ENCODE peak calls at places on chromosomes 13 and 19, in eight cellular contexts. One of them, this sample, is unnamed.

GRCh38 chr13:29594310-29594709 is 1.2 kb downstream of the SLC7A1 start:
- DNase-seq in activated T-helper 1 cell treated with anti-CD3 and anti-CD28 coated beads, Interleukin-12 subunit alpha, Interleukin-12 subunit beta, Interleukin-2, Interleukin-4 antibody, amounts not matched to agents 30 ng/mL and 10 ng/mL and 1 ng/mL, durations not matched to agents 14 hours and 24 hours and 36 hours: peak
- DNase-seq in kidney glomerular epithelial cell: peak
- DNase-seq in psoas muscle: no peak
- DNase-seq in activated CD8-positive, alpha-beta memory T cell treated with anti-CD3 and anti-CD28 coated beads for 4 hours: no peak
- DNase-seq in fibroblast of the aortic adventitia: peak
- DNase-seq in HT1080: peak
- DNase-seq in A549: peak
- DNase-seq in this sample: peak

GRCh38 chr19:52191951-52192350 is 2.1 kb downstream of the PPP2R1A start:
- DNase-seq in kidney glomerular epithelial cell: no peak
- DNase-seq in activated T-helper 1 cell treated with anti-CD3 and anti-CD28 coated beads, Interleukin-12 subunit alpha, Interleukin-12 subunit beta, Interleukin-2, Interleukin-4 antibody, amounts not matched to agents 30 ng/mL and 10 ng/mL and 1 ng/mL, durations not matched to agents 14 hours and 24 hours and 36 hours: no peak
- DNase-seq in psoas muscle: no peak
- DNase-seq in activated CD8-positive, alpha-beta memory T cell treated with anti-CD3 and anti-CD28 coated beads for 4 hours: no peak
- DNase-seq in fibroblast of the aortic adventitia: no peak
- DNase-seq in HT1080: no peak
- DNase-seq in A549: no peak
- DNase-seq in this sample: no peak

GRCh38 chr13:27349458-27349857 is 75.0 kb upstream of the GTF3A start:
- DNase-seq in HT1080: no peak
- DNase-seq in activated T-helper 1 cell treated with anti-CD3 and anti-CD28 coated beads, Interleukin-12 subunit alpha, Interleukin-12 subunit beta, Interleukin-2, Interleukin-4 antibody, amounts not matched to agents 30 ng/mL and 10 ng/mL and 1 ng/mL, durations not matched to agents 14 hours and 24 hours and 36 hours: no peak
- DNase-seq in psoas muscle: no peak
- DNase-seq in activated CD8-positive, alpha-beta memory T cell treated with anti-CD3 and anti-CD28 coated beads for 4 hours: no peak
- DNase-seq in fibroblast of the aortic adventitia: peak
- DNase-seq in kidney glomerular epithelial cell: no peak
- DNase-seq in A549: no peak
- DNase-seq in this sample: no peak

GRCh38 chr13:99969934-99970760 is 1.4 kb downstream of the ZIC5 start:
- DNase-seq in psoas muscle: no peak
- DNase-seq in HT1080: peak
- DNase-seq in activated T-helper 1 cell treated with anti-CD3 and anti-CD28 coated beads, Interleukin-12 subunit alpha, Interleukin-12 subunit beta, Interleukin-2, Interleukin-4 antibody, amounts not matched to agents 30 ng/mL and 10 ng/mL and 1 ng/mL, durations not matched to agents 14 hours and 24 hours and 36 hours: no peak
- DNase-seq in kidney glomerular epithelial cell: no peak
- DNase-seq in activated CD8-positive, alpha-beta memory T cell treated with anti-CD3 and anti-CD28 coated beads for 4 hours: peak
- DNase-seq in fibroblast of the aortic adventitia: no peak
- DNase-seq in A549: peak
- DNase-seq in this sample: no peak

GRCh38 chr13:51734786-51735185 is 69.2 kb downstream of the DHRS12 start:
- DNase-seq in kidney glomerular epithelial cell: peak
- DNase-seq in psoas muscle: no peak
- DNase-seq in activated T-helper 1 cell treated with anti-CD3 and anti-CD28 coated beads, Interleukin-12 subunit alpha, Interleukin-12 subunit beta, Interleukin-2, Interleukin-4 antibody, amounts not matched to agents 30 ng/mL and 10 ng/mL and 1 ng/mL, durations not matched to agents 14 hours and 24 hours and 36 hours: no peak
- DNase-seq in fibroblast of the aortic adventitia: no peak
- DNase-seq in A549: no peak
- DNase-seq in activated CD8-positive, alpha-beta memory T cell treated with anti-CD3 and anti-CD28 coated beads for 4 hours: no peak
- DNase-seq in HT1080: no peak
- DNase-seq in this sample: peak

GRCh38 chr13:112444001-112444311 is 67.8 kb downstream of the SPACA7 start:
- DNase-seq in A549: peak
- DNase-seq in HT1080: peak
- DNase-seq in psoas muscle: peak
- DNase-seq in activated T-helper 1 cell treated with anti-CD3 and anti-CD28 coated beads, Interleukin-12 subunit alpha, Interleukin-12 subunit beta, Interleukin-2, Interleukin-4 antibody, amounts not matched to agents 30 ng/mL and 10 ng/mL and 1 ng/mL, durations not matched to agents 14 hours and 24 hours and 36 hours: peak
- DNase-seq in fibroblast of the aortic adventitia: peak
- DNase-seq in kidney glomerular epithelial cell: peak
- DNase-seq in activated CD8-positive, alpha-beta memory T cell treated with anti-CD3 and anti-CD28 coated beads for 4 hours: no peak
- DNase-seq in this sample: peak

GRCh38 chr13:100544866-100545683 is 43.5 kb downstream of the GGACT start:
- DNase-seq in activated T-helper 1 cell treated with anti-CD3 and anti-CD28 coated beads, Interleukin-12 subunit alpha, Interleukin-12 subunit beta, Interleukin-2, Interleukin-4 antibody, amounts not matched to agents 30 ng/mL and 10 ng/mL and 1 ng/mL, durations not matched to agents 14 hours and 24 hours and 36 hours: no peak
- DNase-seq in kidney glomerular epithelial cell: no peak
- DNase-seq in activated CD8-positive, alpha-beta memory T cell treated with anti-CD3 and anti-CD28 coated beads for 4 hours: no peak
- DNase-seq in A549: no peak
- DNase-seq in HT1080: no peak
- DNase-seq in fibroblast of the aortic adventitia: no peak
- DNase-seq in psoas muscle: peak
- DNase-seq in this sample: peak

GRCh38 chr19:1151037-1151716 is 22.9 kb downstream of the SBNO2 start:
- DNase-seq in HT1080: no peak
- DNase-seq in A549: peak
- DNase-seq in kidney glomerular epithelial cell: no peak
- DNase-seq in activated T-helper 1 cell treated with anti-CD3 and anti-CD28 coated beads, Interleukin-12 subunit alpha, Interleukin-12 subunit beta, Interleukin-2, Interleukin-4 antibody, amounts not matched to agents 30 ng/mL and 10 ng/mL and 1 ng/mL, durations not matched to agents 14 hours and 24 hours and 36 hours: no peak
- DNase-seq in psoas muscle: peak
- DNase-seq in fibroblast of the aortic adventitia: no peak
- DNase-seq in activated CD8-positive, alpha-beta memory T cell treated with anti-CD3 and anti-CD28 coated beads for 4 hours: no peak
- DNase-seq in this sample: no peak

GRCh38 chr13:19864018-19864338 is 529 bp upstream of the ZMYM5 start:
- DNase-seq in activated T-helper 1 cell treated with anti-CD3 and anti-CD28 coated beads, Interleukin-12 subunit alpha, Interleukin-12 subunit beta, Interleukin-2, Interleukin-4 antibody, amounts not matched to agents 30 ng/mL and 10 ng/mL and 1 ng/mL, durations not matched to agents 14 hours and 24 hours and 36 hours: peak
- DNase-seq in fibroblast of the aortic adventitia: peak
- DNase-seq in kidney glomerular epithelial cell: peak
- DNase-seq in HT1080: no peak
- DNase-seq in A549: peak
- DNase-seq in psoas muscle: peak
- DNase-seq in activated CD8-positive, alpha-beta memory T cell treated with anti-CD3 and anti-CD28 coated beads for 4 hours: peak
- DNase-seq in this sample: peak

GRCh38 chr19:31668916-31669315 is 319.7 kb upstream of the TSHZ3 start:
- DNase-seq in activated CD8-positive, alpha-beta memory T cell treated with anti-CD3 and anti-CD28 coated beads for 4 hours: no peak
- DNase-seq in activated T-helper 1 cell treated with anti-CD3 and anti-CD28 coated beads, Interleukin-12 subunit alpha, Interleukin-12 subunit beta, Interleukin-2, Interleukin-4 antibody, amounts not matched to agents 30 ng/mL and 10 ng/mL and 1 ng/mL, durations not matched to agents 14 hours and 24 hours and 36 hours: no peak
- DNase-seq in A549: no peak
- DNase-seq in kidney glomerular epithelial cell: no peak
- DNase-seq in HT1080: no peak
- DNase-seq in psoas muscle: no peak
- DNase-seq in fibroblast of the aortic adventitia: no peak
- DNase-seq in this sample: no peak

GRCh38 chr13:33207616-33207964 is 78.0 kb downstream of the STARD13 start:
- DNase-seq in A549: no peak
- DNase-seq in activated CD8-positive, alpha-beta memory T cell treated with anti-CD3 and anti-CD28 coated beads for 4 hours: no peak
- DNase-seq in kidney glomerular epithelial cell: no peak
- DNase-seq in psoas muscle: no peak
- DNase-seq in activated T-helper 1 cell treated with anti-CD3 and anti-CD28 coated beads, Interleukin-12 subunit alpha, Interleukin-12 subunit beta, Interleukin-2, Interleukin-4 antibody, amounts not matched to agents 30 ng/mL and 10 ng/mL and 1 ng/mL, durations not matched to agents 14 hours and 24 hours and 36 hours: no peak
- DNase-seq in fibroblast of the aortic adventitia: peak
- DNase-seq in HT1080: peak
- DNase-seq in this sample: no peak

GRCh38 chr19:43699506-43700367 is 16.1 kb upstream of the IRGC start:
- DNase-seq in activated CD8-positive, alpha-beta memory T cell treated with anti-CD3 and anti-CD28 coated beads for 4 hours: no peak
- DNase-seq in kidney glomerular epithelial cell: no peak
- DNase-seq in HT1080: no peak
- DNase-seq in fibroblast of the aortic adventitia: peak
- DNase-seq in A549: no peak
- DNase-seq in psoas muscle: peak
- DNase-seq in activated T-helper 1 cell treated with anti-CD3 and anti-CD28 coated beads, Interleukin-12 subunit alpha, Interleukin-12 subunit beta, Interleukin-2, Interleukin-4 antibody, amounts not matched to agents 30 ng/mL and 10 ng/mL and 1 ng/mL, durations not matched to agents 14 hours and 24 hours and 36 hours: no peak
- DNase-seq in this sample: no peak